ENCODE peak calls at places on chromosomes 6 and 20, in six cellular contexts. O is GM12878, Q is H1, I is GM12891, L is K562, U is HepG2. D is an unnamed sample.

GRCh38 chr20:16846011-16846410 is 97.9 kb downstream of the OTOR start:
- DNase-seq in O (no peak), Q (no peak), I (no peak), L (no peak), U (no peak), D (no peak)

GRCh38 chr20:63023836-63024571 is 17.2 kb upstream of the BHLHE23 start:
- DNase-seq in O (no peak), Q (no peak), I (no peak), L (no peak), U (no peak), D (no peak)

GRCh38 chr20:49497217-49497560 is 14.7 kb upstream of the KCNB1 start:
- DNase-seq in O (no peak), Q (no peak), I (no peak), L (no peak), U (no peak), D (no peak)

GRCh38 chr6:106973018-106973840 is 1.3 kb downstream of the CD24 start:
- DNase-seq in O (no peak), Q (no peak), I (peak; percentile 49), L (no peak), U (no peak), D (peak; percentile 35)

GRCh38 chr6:85772641-85773040 is 130.0 kb upstream of the SYNCRIP start:
- DNase-seq in O (no peak), Q (no peak), I (no peak), L (no peak), U (no peak), D (no peak)

GRCh38 chr20:56393133-56393472 is 658 bp downstream of the CSTF1 start:
- DNase-seq in O (no peak), Q (no peak), I (no peak), L (no peak), U (no peak), D (peak; percentile 23)

GRCh38 chr6:4125933-4126864 is 9.2 kb downstream of the ECI2 start:
- DNase-seq in O (no peak), Q (no peak), I (no peak), L (peak; percentile 45), U (peak; percentile 84), D (no peak)

GRCh38 chr6:13044390-13044789 is 283.9 kb downstream of the TBC1D7 start:
- DNase-seq in O (no peak), Q (peak; percentile 50), I (no peak), L (peak; percentile 59), U (peak; percentile 5), D (no peak)

GRCh38 chr6:93786474-93787330 is 367.3 kb upstream of the EPHA7 start:
- DNase-seq in O (no peak), Q (no peak), I (no peak), L (no peak), U (no peak), D (no peak)

GRCh38 chr6:19032486-19033295 is 645.5 kb downstream of the RNF144B start:
- DNase-seq in O (no peak), Q (no peak), I (no peak), L (no peak), U (no peak), D (no peak)

GRCh38 chr6:73309534-73309783 is 44.6 kb downstream of the DPPA5 start:
- DNase-seq in O (no peak), Q (peak; percentile 61), I (no peak), L (no peak), U (no peak), D (no peak)

GRCh38 chr20:21262812-21263211 is 40.3 kb upstream of the XRN2 start:
- DNase-seq in O (no peak), Q (no peak), I (no peak), L (no peak), U (no peak), D (no peak)

GRCh38 chr6:149212892-149213786 is 104.4 kb upstream of the TAB2 start:
- DNase-seq in O (no peak), Q (no peak), I (no peak), L (no peak), U (no peak), D (no peak)

DNA sequence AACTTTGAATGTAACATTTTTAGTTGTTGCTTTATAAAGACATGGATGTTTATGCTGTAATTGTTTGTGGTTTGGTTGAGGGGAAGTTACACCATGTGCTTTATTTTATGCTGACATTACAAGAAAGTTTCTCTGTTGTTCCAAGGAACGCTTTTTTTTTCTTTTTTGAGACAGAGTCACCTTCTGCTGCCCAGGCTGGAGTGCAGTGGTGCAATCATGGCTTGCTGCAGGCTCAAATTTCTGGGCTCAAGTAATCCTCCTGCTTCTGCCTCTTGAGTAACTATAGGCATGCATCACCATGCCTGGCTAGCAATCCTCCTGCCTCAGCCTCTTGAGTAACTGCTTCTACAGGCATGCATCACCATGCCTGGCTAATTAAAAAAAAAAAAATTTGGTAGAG is 21.0 kb upstream of the IFNGR1 start:
- DNase-seq in O (no peak), Q (no peak), I (no peak), L (no peak), U (peak; percentile 35), D (no peak)
- TF ChIP-seq TAF1 in O (no peak), Q (no peak), I (no peak), L (no peak), U (no peak), D (no peak)

DNA sequence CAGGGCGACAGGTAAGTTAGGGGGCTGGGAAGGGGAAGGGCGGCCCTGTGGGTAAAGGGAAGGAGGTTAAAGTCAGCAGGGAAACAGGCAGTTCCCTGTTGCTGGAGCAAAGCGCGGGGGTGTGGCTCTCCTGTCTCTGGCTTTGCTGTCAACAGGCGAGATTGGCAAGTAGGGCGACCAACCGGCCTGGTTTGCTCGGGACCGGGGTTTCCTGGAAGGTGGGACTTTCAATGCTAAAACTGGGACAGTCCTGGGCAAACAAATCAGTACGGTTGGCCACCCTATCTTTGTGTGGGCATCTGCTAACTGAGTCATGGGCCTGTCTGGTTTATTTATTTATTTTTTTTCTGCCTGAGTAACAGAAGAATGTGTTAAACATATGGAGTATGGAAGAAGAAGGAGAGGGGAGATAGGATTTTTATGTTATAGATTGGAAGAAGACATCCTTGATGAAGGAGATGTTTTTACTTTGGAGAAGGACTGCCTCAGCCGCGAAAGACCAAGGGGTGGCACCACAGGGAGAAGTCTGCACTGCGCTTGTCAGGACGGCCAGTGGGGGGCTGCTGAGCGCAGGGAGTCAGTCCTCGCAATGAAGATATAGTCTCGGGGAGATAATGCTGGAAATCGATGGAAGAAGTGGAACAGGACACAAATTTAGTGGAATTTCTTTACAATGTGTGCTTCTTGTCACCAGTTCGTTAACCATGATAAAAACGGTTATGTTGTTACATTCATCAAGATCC is 43.4 kb upstream of the ESR1 start:
- DNase-seq in O (no peak), Q (peak; percentile 93), I (peak; percentile 37), L (peak; percentile 58), U (peak; percentile 46), D (peak; percentile 31)
- TF ChIP-seq POLR2A in O (no peak), Q (no peak), I (no peak), L (no peak), U (no peak), D (no peak)

GRCh38 chr6:15476631-15477380 is 186.0 kb downstream of the DTNBP1 start:
- DNase-seq in O (no peak), Q (no peak), I (no peak), L (no peak), U (no peak), D (no peak)
- TF ChIP-seq TAF1 in O (no peak), Q (no peak), I (no peak), L (no peak), U (no peak), D (no peak)

GRCh38 chr20:3887870-3888614 is 1.1 kb upstream of the PANK2 start:
- DNase-seq in O (no peak), Q (no peak), I (no peak), L (no peak), U (no peak), D (no peak)

GRCh38 chr20:3890999-3891929 is 2.1 kb downstream of the PANK2 start:
- DNase-seq in O (no peak), Q (no peak), I (no peak), L (no peak), U (no peak), D (no peak)

GRCh38 chr20:3890410-3890751 is 1.2 kb downstream of the PANK2 start:
- DNase-seq in O (no peak), Q (no peak), I (no peak), L (peak; percentile 24), U (peak; percentile 48), D (no peak)

GRCh38 chr20:3889489-3890409 is 562 bp downstream of the PANK2 start:
- DNase-seq in O (no peak), Q (peak; percentile 53), I (no peak), L (peak; percentile 69), U (peak; percentile 33), D (peak; percentile 43)

GRCh38 chr20:3888622-3889488 is at the start of gene PANK2:
- DNase-seq in O (peak; percentile 98), Q (peak; percentile 98), I (peak; percentile 97), L (peak; percentile 97), U (peak; percentile 99), D (peak; percentile 98)
- TF ChIP-seq POLR2A in O (peak; percentile 90), Q (peak; percentile 81), I (peak; percentile 75), L (peak; percentile 75), U (peak; percentile 88), D (peak; percentile 92)

GRCh38 chr20:14219801-14220461 is 117.5 kb downstream of the FLRT3 start:
- DNase-seq in O (no peak), Q (no peak), I (no peak), L (no peak), U (no peak), D (no peak)
- TF ChIP-seq TAF1 in O (no peak), Q (no peak), I (no peak), L (no peak), U (no peak), D (no peak)

DNA sequence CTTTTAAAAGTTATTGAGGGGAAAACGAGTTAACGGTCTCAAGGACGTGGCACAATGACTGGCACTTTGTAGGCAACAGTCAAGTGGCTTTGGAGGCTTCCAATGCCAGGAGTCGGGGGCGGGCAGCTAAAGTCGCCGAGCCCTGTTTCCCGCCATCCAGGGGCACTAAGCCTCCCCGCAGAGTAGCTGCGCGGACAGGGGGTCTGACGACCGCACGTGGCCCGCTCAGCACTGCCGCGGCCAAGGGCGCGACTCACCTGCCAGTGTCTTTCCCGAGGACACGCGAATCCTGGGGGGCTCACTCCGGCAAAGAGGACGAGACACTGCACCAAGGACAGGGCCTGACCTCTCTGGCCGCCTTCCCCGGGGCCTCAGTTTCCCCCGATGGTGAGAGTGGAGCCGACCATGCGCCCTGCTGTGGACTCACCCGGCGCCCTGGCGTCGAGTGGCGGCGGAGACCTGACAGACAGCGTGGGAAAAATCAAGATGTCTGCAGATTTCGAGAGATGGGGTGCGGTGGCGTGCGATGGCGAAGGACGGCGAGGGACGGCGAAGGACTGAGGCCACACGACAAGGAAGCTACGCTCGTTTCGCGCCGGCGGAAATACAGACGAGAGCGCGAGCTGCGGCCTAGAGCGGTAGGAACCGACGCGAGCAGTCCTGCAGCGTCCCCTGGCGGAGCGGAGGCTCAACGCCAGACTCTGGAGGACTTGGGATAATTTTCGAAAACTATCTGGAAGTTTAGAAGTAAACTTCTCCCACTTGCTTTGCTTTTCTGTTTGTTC is at the start of gene SNHG17:
- DNase-seq in O (peak; percentile 60), Q (peak; percentile 95), I (peak; percentile 76), L (peak; percentile 97), U (peak; percentile 95), D (peak; percentile 73)
- TF ChIP-seq POLR2A in O (peak; percentile 100), Q (peak; percentile 94), I (peak; percentile 99), L (peak; percentile 99), U (peak; percentile 100), D (peak; percentile 99)

DNA sequence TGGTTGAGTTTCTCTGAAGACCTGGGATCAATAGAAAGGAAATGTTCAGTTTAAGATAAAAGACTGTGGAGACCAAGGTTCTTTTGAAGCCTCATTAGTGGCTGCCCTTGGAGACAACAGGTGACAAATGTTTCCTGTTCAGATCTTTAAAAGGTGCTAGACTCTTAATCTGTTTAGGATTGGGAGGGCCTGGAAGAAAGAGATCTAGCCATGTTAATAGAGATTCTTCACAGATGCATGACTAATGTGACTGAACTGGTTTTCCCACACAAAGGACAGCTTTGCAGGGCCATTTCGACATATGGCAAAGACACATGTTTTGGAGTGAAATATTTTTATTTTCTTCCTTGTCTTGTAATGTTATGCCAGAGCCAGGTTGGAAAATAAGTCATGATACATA is 82.2 kb downstream of the WDR27 start:
- DNase-seq in O (no peak), Q (no peak), I (no peak), L (no peak), U (no peak), D (no peak)
- TF ChIP-seq TAF1 in O (no peak), Q (no peak), I (no peak), L (no peak), U (no peak), D (no peak)

D was measured in GM12892.